ENCODE peak calls at places on chromosomes 2 and 18, in six cellular contexts. Y is tibial nerve; H is adrenal gland; D is neural progenitor cell; C is naive thymus-derived CD4-positive, alpha-beta T cell; O is CD8-positive, alpha-beta memory T cell. G is an unnamed sample. For H3K9me3, the result is how much of the 10 kb centered on the place peaks cover.

GRCh38 chr2:152473151-152473857 is 138.3 kb downstream of the FMNL2 start:
- DNase-seq in Y (no peak), H (no peak), D (no peak), C (no peak), O (no peak), G (no peak)

GRCh38 chr18:9066817-9067306 is 35.6 kb upstream of the NDUFV2 start:
- DNase-seq in Y (no peak), H (no peak), D (no peak), C (no peak), O (no peak), G (peak)

GRCh38 chr2:174121178-174121577 is 127.2 kb downstream of the OLA1 start:
- DNase-seq in Y (no peak), H (no peak), D (no peak), C (no peak), O (no peak), G (no peak)

GRCh38 chr18:50195689-50196088 is 742 bp upstream of the MYO5B start:
- DNase-seq in Y (no peak), H (no peak), D (no peak), C (no peak), O (no peak), G (no peak)

GRCh38 chr2:239380831-239381708 is 19.8 kb downstream of the HDAC4 start:
- DNase-seq in Y (no peak), H (no peak), D (no peak), C (peak), O (peak), G (no peak)

GRCh38 chr18:56910967-56911366 is 235.9 kb upstream of the BOD1L2 start:
- DNase-seq in Y (no peak), H (no peak), D (peak), C (no peak), O (no peak), G (no peak)

GRCh38 chr2:38722271-38723115 is 28.7 kb downstream of the SRSF7 start:
- DNase-seq in Y (no peak), H (peak), D (no peak), C (no peak), O (no peak), G (no peak)

GRCh38 chr18:72114801-72115594 is 429.1 kb downstream of the CBLN2 start:
- DNase-seq in Y (no peak), H (no peak), D (no peak), C (no peak), O (no peak), G (no peak)

GRCh38 chr2:28423856-28424605 is 31.4 kb downstream of the FOSL2 start:
- DNase-seq in Y (no peak), H (no peak), D (no peak), C (peak), O (peak), G (no peak)

GRCh38 chr18:23732439-23732838 is 43.2 kb downstream of the LAMA3 start:
- DNase-seq in Y (no peak), H (no peak), D (no peak), C (no peak), O (no peak), G (peak)

GRCh38 chr2:171260471-171261424 is 100.1 kb upstream of the TLK1 start:
- DNase-seq in Y (no peak), H (no peak), D (no peak), C (no peak), O (no peak), G (no peak)

GRCh38 chr18:12895016-12895415 is 11.0 kb upstream of the PTPN2 start:
- DNase-seq in Y (no peak), H (no peak), D (no peak), C (no peak), O (no peak), G (no peak)

GRCh38 chr18:34219651-34220050 is 5.1 kb downstream of the NOL4 start:
- DNase-seq in Y (no peak), H (no peak), D (peak), C (no peak), O (no peak), G (no peak)

GRCh38 chr18:61569176-61569892 is 236.1 kb downstream of the CDH20 start:
- DNase-seq in Y (no peak), H (peak), D (no peak), C (no peak), O (no peak), G (peak)

GRCh38 chr2:231522418-231523180 is 7.6 kb downstream of the NMUR1 start:
- DNase-seq in Y (no peak), H (no peak), D (no peak), C (no peak), O (no peak), G (no peak)

GRCh38 chr18:22691988-22692710 is 241.0 kb upstream of the RBBP8 start:
- DNase-seq in Y (no peak), H (no peak), D (no peak), C (no peak), O (no peak), G (no peak)

GRCh38 chr2:235715601-235716000 is 221.8 kb downstream of the AGAP1 start:
- DNase-seq in Y (no peak), H (no peak), D (no peak), C (no peak), O (no peak), G (no peak)

GRCh38 chr2:168237741-168238140 is 9.7 kb downstream of the STK39 start:
- DNase-seq in Y (no peak), H (no peak), D (no peak), C (no peak), O (no peak), G (no peak)

GRCh38 chr2:161030260-161031063 is 129.8 kb upstream of the TANK start:
- DNase-seq in Y (peak), H (no peak), D (no peak), C (no peak), O (no peak), G (peak)

GRCh38 chr2:119283873-119284331 is 60.3 kb downstream of the STEAP3 start:
- DNase-seq in Y (peak), H (peak), D (no peak), C (no peak), O (no peak), G (peak)

GRCh38 chr2:150494234-150494913 is 6.9 kb upstream of the RND3 start:
- DNase-seq in Y (no peak), H (no peak), D (no peak), C (no peak), O (no peak), G (no peak)

GRCh38 chr2:42028571-42029148 is 19.2 kb upstream of the PKDCC start:
- DNase-seq in Y (no peak), H (no peak), D (no peak), C (no peak), O (no peak), G (no peak)

GRCh38 chr18:56727399-56727798 is 76.2 kb downstream of the WDR7 start:
- DNase-seq in Y (no peak), H (no peak), D (no peak), C (no peak), O (no peak), G (no peak)

GRCh38 chr2:199631129-199631528 is 173.4 kb upstream of the SATB2 start:
- DNase-seq in Y (no peak), H (no peak), D (no peak), C (no peak), O (no peak), G (no peak)

GRCh38 chr2:7097353-7097895 is 180.2 kb downstream of the RNF144A start:
- DNase-seq in Y (peak), H (peak), D (peak), C (peak), O (peak), G (peak)

GRCh38 chr2:7588295-7588694 is 671.1 kb downstream of the RNF144A start:
- DNase-seq in Y (no peak), H (no peak), D (no peak), C (no peak), O (no peak), G (peak)

GRCh38 chr2:183541766-183542165 is 417.5 kb downstream of the NUP35 start:
- DNase-seq in Y (no peak), H (no peak), D (no peak), C (no peak), O (no peak), G (peak)

GRCh38 chr2:238606311-238606710 is 179.6 kb downstream of the ASB1 start:
- DNase-seq in Y (no peak), H (no peak), D (no peak), C (no peak), O (no peak), G (no peak)

GRCh38 chr2:119407430-119408220 is 24.0 kb upstream of the TMEM37 start:
- DNase-seq in Y (peak), H (peak), D (peak), C (peak), O (no peak), G (peak)

DNA sequence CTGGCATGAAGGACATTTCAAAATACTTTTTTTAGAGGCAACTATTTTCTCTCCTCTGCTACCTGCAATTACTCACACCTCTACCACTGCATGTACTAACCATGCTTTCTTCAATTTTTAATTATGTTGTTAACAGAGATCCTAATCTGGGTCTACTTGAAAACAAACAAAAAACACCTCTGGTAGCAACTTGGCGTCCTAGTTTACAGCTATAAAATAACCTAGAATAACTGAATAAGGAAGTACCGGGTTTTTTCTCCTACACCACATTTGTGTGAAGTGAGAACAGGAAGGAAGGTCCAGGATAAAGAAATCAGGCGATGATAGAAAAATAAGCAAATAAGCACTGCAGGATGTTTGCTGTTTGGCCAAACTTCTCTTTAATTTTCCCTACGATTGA is 633.6 kb downstream of the LRP1B start:
- DNase-seq in Y (no peak), H (no peak), D (no peak), C (no peak), O (no peak), G (no peak)
- H3K9me3 ChIP-seq in Y (under half), H (under half), D (under half), C (under half), O (under half), G (under half)

GRCh38 chr2:46715541-46715940 is 200.1 kb downstream of the MCFD2 start:
- DNase-seq in Y (no peak), H (no peak), D (no peak), C (no peak), O (no peak), G (peak)
- H3K9me3 ChIP-seq in Y (under half), H (under half), D (under half), C (under half), O (under half), G (under half)

GRCh38 chr2:96489673-96490072 is 15.5 kb downstream of the NEURL3 start:
- DNase-seq in Y (no peak), H (no peak), D (no peak), C (no peak), O (no peak), G (no peak)
- H3K9me3 ChIP-seq in Y (under half), H (under half), D (under half), C (under half), O (under half), G (under half)

DNA sequence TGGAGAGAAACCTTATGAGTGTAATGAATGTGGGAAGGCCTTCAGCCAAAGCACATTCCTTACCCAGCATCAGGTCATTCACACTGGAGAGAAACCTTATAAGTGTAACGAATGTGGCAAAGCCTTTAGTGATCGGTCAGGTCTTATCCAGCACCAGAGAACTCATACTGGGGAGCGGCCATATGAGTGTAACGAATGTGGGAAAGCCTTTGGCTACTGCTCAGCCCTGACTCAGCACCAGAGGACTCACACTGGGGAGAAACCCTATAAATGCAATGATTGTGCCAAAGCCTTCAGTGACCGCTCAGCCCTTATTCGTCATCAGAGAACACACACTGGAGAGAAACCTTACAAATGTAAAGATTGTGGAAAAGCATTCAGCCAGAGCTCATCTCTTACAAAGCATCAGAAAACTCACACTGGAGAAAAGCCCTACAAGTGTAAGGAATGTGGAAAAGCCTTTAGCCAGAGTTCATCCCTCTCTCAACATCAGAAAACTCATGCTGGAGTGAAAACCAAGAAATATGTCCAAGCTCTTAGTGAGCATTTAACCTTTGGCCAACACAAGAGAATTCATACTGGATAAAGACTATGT is 7.8 kb downstream of the ZNF892 start:
- DNase-seq in Y (no peak), H (no peak), D (no peak), C (no peak), O (no peak), G (no peak)
- H3K9me3 ChIP-seq in Y (half or more), H (half or more), D (half or more), C (under half), O (half or more), G (under half)

GRCh38 chr2:220837226-220837625 is 734.9 kb downstream of the EPHA4 start:
- DNase-seq in Y (no peak), H (no peak), D (peak), C (no peak), O (no peak), G (no peak)
- H3K9me3 ChIP-seq in Y (under half), H (under half), D (under half), C (under half), O (under half), G (under half)

GRCh38 chr18:4869101-4869500 is 328.0 kb downstream of the AKAIN1 start:
- DNase-seq in Y (no peak), H (no peak), D (no peak), C (no peak), O (no peak), G (no peak)

GRCh38 chr18:4870177-4870773 is 326.8 kb downstream of the AKAIN1 start:
- DNase-seq in Y (no peak), H (no peak), D (no peak), C (no peak), O (no peak), G (peak)

GRCh38 chr18:4871197-4871596 is 325.9 kb downstream of the AKAIN1 start:
- DNase-seq in Y (no peak), H (no peak), D (no peak), C (no peak), O (no peak), G (no peak)
- H3K9me3 ChIP-seq in Y (under half), H (under half), D (under half), C (under half), O (under half), G (under half)